ENCODE peak calls at places on chromosome 11, in six cellular contexts. Q is endodermal cell; R is fibroblast of pulmonary artery; U is stimulated activated CD4-positive, alpha-beta T cell treated with anti-CD3 and anti-CD28 coated beads, Interleukin-15, amount 100 ng/mL, for 1 hour; H is left ventricle myocardium superior; X is GM06990. M is an unnamed sample.

GRCh38 chr11:28951191-28951590 is 843.0 kb downstream of the METTL15 start:
- DNase-seq in Q (no peak), R (no peak), U (no peak), H (no peak), X (no peak), M (no peak)

GRCh38 chr11:62501432-62501891 is 45.1 kb downstream of the AHNAK start:
- DNase-seq in Q (peak; percentile 61), R (no peak), U (no peak), H (peak; percentile 83), X (no peak), M (no peak)

GRCh38 chr11:129694966-129695365 is 120.7 kb upstream of the TMEM45B start:
- DNase-seq in Q (no peak), R (no peak), U (no peak), H (no peak), X (no peak), M (no peak)

GRCh38 chr11:120131941-120132644 is 5.8 kb downstream of the TRIM29 start:
- DNase-seq in Q (peak; percentile 33), R (no peak), U (no peak), H (no peak), X (no peak), M (peak; percentile 53)

GRCh38 chr11:27124514-27125264 is 84.1 kb downstream of the BBOX1 start:
- DNase-seq in Q (no peak), R (peak; percentile 64), U (no peak), H (no peak), X (no peak), M (no peak)

GRCh38 chr11:22472306-22472705 is 134.1 kb downstream of the SLC17A6 start:
- DNase-seq in Q (peak; percentile 67), R (peak; percentile 29), U (no peak), H (no peak), X (no peak), M (no peak)

GRCh38 chr11:65437436-65438227 is 15.0 kb downstream of the NEAT1 start:
- DNase-seq in Q (no peak), R (peak; percentile 50), U (no peak), H (no peak), X (no peak), M (no peak)

GRCh38 chr11:118138839-118139420 is 13.7 kb downstream of the SCN4B start:
- DNase-seq in Q (no peak), R (no peak), U (no peak), H (no peak), X (no peak), M (no peak)

GRCh38 chr11:86069408-86070086 is 663 bp upstream of the PICALM start:
- DNase-seq in Q (peak; percentile 71), R (peak; percentile 97), U (no peak), H (no peak), X (no peak), M (peak; percentile 43)

GRCh38 chr11:100397401-100397800 is 289.7 kb upstream of the ARHGAP42 start:
- DNase-seq in Q (no peak), R (no peak), U (no peak), H (no peak), X (no peak), M (no peak)

GRCh38 chr11:11081273-11081672 is 223.4 kb upstream of the ZBED5 start:
- DNase-seq in Q (no peak), R (no peak), U (no peak), H (no peak), X (no peak), M (no peak)

GRCh38 chr11:122071680-122072321 is 44.2 kb downstream of the BLID start:
- DNase-seq in Q (no peak), R (no peak), U (no peak), H (no peak), X (no peak), M (no peak)

GRCh38 chr11:19827399-19828135 is 114.9 kb downstream of the NAV2 start:
- DNase-seq in Q (peak; percentile 79), R (no peak), U (no peak), H (no peak), X (no peak), M (peak; percentile 25)

GRCh38 chr11:70467196-70468085 is 69.1 kb downstream of the CTTN start:
- DNase-seq in Q (peak; percentile 87), R (peak; percentile 55), U (no peak), H (peak; percentile 74), X (no peak), M (peak; percentile 71)

GRCh38 chr11:88246680-88247079 is 71.4 kb upstream of the RAB38 start:
- DNase-seq in Q (no peak), R (peak; percentile 93), U (no peak), H (no peak), X (no peak), M (no peak)

GRCh38 chr11:70741085-70741484 is 342.8 kb downstream of the CTTN start:
- DNase-seq in Q (no peak), R (no peak), U (no peak), H (no peak), X (no peak), M (no peak)

GRCh38 chr11:132576706-132577105 is 955.6 kb downstream of the OPCML start:
- DNase-seq in Q (peak; percentile 66), R (peak; percentile 90), U (no peak), H (no peak), X (no peak), M (no peak)

GRCh38 chr11:2800655-2801531 is 84.7 kb downstream of the CDKN1C start:
- DNase-seq in Q (peak; percentile 30), R (no peak), U (no peak), H (no peak), X (no peak), M (peak; percentile 7)

GRCh38 chr11:22807855-22808558 is 21.6 kb downstream of the SVIP start:
- DNase-seq in Q (no peak), R (peak; percentile 79), U (no peak), H (no peak), X (peak; percentile 48), M (no peak)